ENCODE peak calls at places on chromosomes 1 and 21, in eight cellular contexts. N is prostate gland; B is T-cell; G is stimulated activated CD8-positive, alpha-beta memory T cell treated with anti-CD3 and anti-CD28 coated beads, Interleukin-7, amount 100 ng/mL, for 24 hours; T is NCI-H2029; S is amygdala; A is heart left ventricle; C is H4. Z is an unnamed sample.

GRCh38 chr1:153866045-153866850 is 56.5 kb downstream of the GATAD2B start:
- DNase-seq in B (no peak), G (no peak), T (no peak), C (no peak), A (no peak), S (no peak), N (no peak), Z (no peak)

GRCh38 chr21:35150562-35151226 is 101.6 kb upstream of the RUNX1 start:
- DNase-seq in C (no peak), G (no peak), S (no peak), B (no peak), A (no peak), T (no peak), N (no peak), Z (no peak)

GRCh38 chr1:169193191-169193850 is 86.8 kb downstream of the ATP1B1 start:
- DNase-seq in C (no peak), N (no peak), T (no peak), A (peak; percentile 21), S (no peak), G (no peak), B (no peak), Z (peak; percentile 22)

GRCh38 chr1:43590389-43590788 is 59.6 kb upstream of the KDM4A start:
- DNase-seq in G (no peak), C (no peak), S (no peak), B (no peak), N (no peak), A (no peak), T (no peak), Z (no peak)

GRCh38 chr1:7940745-7941436 is at the start of gene TNFRSF9:
- DNase-seq in S (no peak), B (peak; percentile 35), T (no peak), G (peak; percentile 75), N (no peak), A (no peak), C (no peak), Z (no peak)

GRCh38 chr21:43721939-43722338 is 3.0 kb downstream of the PDXK start:
- DNase-seq in G (no peak), S (no peak), C (no peak), A (no peak), B (no peak), T (no peak), N (no peak), Z (no peak)

GRCh38 chr21:34198232-34199120 is 125.1 kb downstream of the MRPS6 start:
- DNase-seq in G (no peak), S (no peak), C (no peak), B (peak; percentile 19), T (no peak), A (no peak), N (no peak), Z (no peak)

GRCh38 chr1:45050931-45051748 is 39.1 kb downstream of the UROD start:
- DNase-seq in S (no peak), A (no peak), G (no peak), C (no peak), B (no peak), N (no peak), T (no peak), Z (no peak)

GRCh38 chr1:215543191-215543606 is 23.9 kb upstream of the KCTD3 start:
- DNase-seq in G (no peak), N (peak; percentile 12), A (no peak), S (no peak), T (no peak), B (no peak), C (peak; percentile 13), Z (peak; percentile 34)

GRCh38 chr1:201500670-201501120 is 6.2 kb downstream of the CSRP1 start:
- DNase-seq in N (peak; percentile 55), T (no peak), S (peak; percentile 62), A (peak; percentile 38), G (no peak), B (no peak), C (no peak), Z (no peak)

GRCh38 chr1:111702504-111703050 is 36.6 kb downstream of the INKA2 start:
- DNase-seq in B (no peak), T (no peak), C (no peak), N (no peak), S (no peak), A (no peak), G (no peak), Z (no peak)

GRCh38 chr21:28742527-28742926 is 250.2 kb downstream of the LTN1 start:
- DNase-seq in C (peak; percentile 18), S (no peak), T (no peak), G (no peak), N (no peak), A (no peak), B (no peak), Z (no peak)

GRCh38 chr1:5481889-5482288 is 510.3 kb downstream of the NPHP4 start:
- DNase-seq in N (no peak), C (no peak), S (no peak), A (no peak), T (no peak), B (peak; percentile 31), G (peak; percentile 4), Z (no peak)

GRCh38 chr1:55781944-55782482 is 566.8 kb upstream of the USP24 start:
- DNase-seq in N (peak; percentile 22), A (peak; percentile 25), B (no peak), G (no peak), T (peak; percentile 68), C (peak; percentile 40), S (no peak), Z (peak; percentile 26)